ENCODE peak calls at places on chromosomes 12 and 14, in seven cellular contexts. One of them, this sample, is unnamed. For H3K4me1, the result is how much of the 10 kb centered on the place peaks cover.

GRCh38 chr14:35336171-35337073 is 44.2 kb downstream of the PSMA6 start:
- DNase-seq in lung: peak
- DNase-seq in upper lobe of right lung: peak
- DNase-seq in IMR-90: peak
- DNase-seq in naive thymus-derived CD4-positive, alpha-beta T cell: no peak
- DNase-seq in tibial nerve: peak
- DNase-seq in left ventricle myocardium inferior: peak
- DNase-seq in this sample: peak

GRCh38 chr12:108394196-108394595 is 55.1 kb upstream of the CMKLR1 start:
- DNase-seq in lung: no peak
- DNase-seq in upper lobe of right lung: no peak
- DNase-seq in IMR-90: no peak
- DNase-seq in naive thymus-derived CD4-positive, alpha-beta T cell: no peak
- DNase-seq in tibial nerve: no peak
- DNase-seq in left ventricle myocardium inferior: peak
- DNase-seq in this sample: peak

GRCh38 chr14:89445252-89445973 is 28.4 kb upstream of the FOXN3 start:
- DNase-seq in lung: no peak
- DNase-seq in upper lobe of right lung: no peak
- DNase-seq in IMR-90: peak
- DNase-seq in naive thymus-derived CD4-positive, alpha-beta T cell: no peak
- DNase-seq in tibial nerve: no peak
- DNase-seq in left ventricle myocardium inferior: no peak
- DNase-seq in this sample: no peak

GRCh38 chr12:114293073-114293472 is 112.9 kb downstream of the TBX5 start:
- DNase-seq in lung: no peak
- DNase-seq in upper lobe of right lung: no peak
- DNase-seq in IMR-90: no peak
- DNase-seq in naive thymus-derived CD4-positive, alpha-beta T cell: no peak
- DNase-seq in tibial nerve: no peak
- DNase-seq in left ventricle myocardium inferior: no peak
- DNase-seq in this sample: no peak

GRCh38 chr12:47547077-47547476 is 158.8 kb downstream of the RPAP3 start:
- DNase-seq in lung: no peak
- DNase-seq in upper lobe of right lung: no peak
- DNase-seq in IMR-90: peak
- DNase-seq in naive thymus-derived CD4-positive, alpha-beta T cell: no peak
- DNase-seq in tibial nerve: no peak
- DNase-seq in left ventricle myocardium inferior: no peak
- DNase-seq in this sample: no peak

GRCh38 chr14:68306934-68307758 is 485.7 kb downstream of the ZFP36L1 start:
- DNase-seq in lung: no peak
- DNase-seq in upper lobe of right lung: no peak
- DNase-seq in IMR-90: peak
- DNase-seq in naive thymus-derived CD4-positive, alpha-beta T cell: no peak
- DNase-seq in tibial nerve: no peak
- DNase-seq in left ventricle myocardium inferior: no peak
- DNase-seq in this sample: no peak

GRCh38 chr12:33192226-33192625 is 247.4 kb downstream of the SYT10 start:
- DNase-seq in lung: no peak
- DNase-seq in upper lobe of right lung: no peak
- DNase-seq in IMR-90: no peak
- DNase-seq in naive thymus-derived CD4-positive, alpha-beta T cell: no peak
- DNase-seq in tibial nerve: no peak
- DNase-seq in left ventricle myocardium inferior: no peak
- DNase-seq in this sample: no peak

GRCh38 chr12:47079894-47080724 is at the start of gene AMIGO2:
- DNase-seq in lung: peak
- DNase-seq in upper lobe of right lung: peak
- DNase-seq in IMR-90: peak
- DNase-seq in naive thymus-derived CD4-positive, alpha-beta T cell: peak
- DNase-seq in tibial nerve: peak
- DNase-seq in left ventricle myocardium inferior: peak
- DNase-seq in this sample: peak

GRCh38 chr14:104096751-104097700 is 11.5 kb downstream of the ASPG start:
- DNase-seq in lung: no peak
- DNase-seq in upper lobe of right lung: peak
- DNase-seq in IMR-90: no peak
- DNase-seq in naive thymus-derived CD4-positive, alpha-beta T cell: no peak
- DNase-seq in tibial nerve: no peak
- DNase-seq in left ventricle myocardium inferior: no peak
- DNase-seq in this sample: peak

GRCh38 chr14:42368234-42368633 is 761.6 kb downstream of the LRFN5 start:
- DNase-seq in lung: no peak
- DNase-seq in upper lobe of right lung: no peak
- DNase-seq in IMR-90: no peak
- DNase-seq in naive thymus-derived CD4-positive, alpha-beta T cell: no peak
- DNase-seq in tibial nerve: no peak
- DNase-seq in left ventricle myocardium inferior: no peak
- DNase-seq in this sample: no peak

GRCh38 chr14:30754778-30755177 is 119.6 kb upstream of the COCH start:
- DNase-seq in lung: no peak
- DNase-seq in upper lobe of right lung: no peak
- DNase-seq in IMR-90: no peak
- DNase-seq in naive thymus-derived CD4-positive, alpha-beta T cell: no peak
- DNase-seq in tibial nerve: no peak
- DNase-seq in left ventricle myocardium inferior: no peak
- DNase-seq in this sample: no peak

GRCh38 chr14:105119410-105120025 is 49.1 kb downstream of the JAG2 start:
- DNase-seq in lung: no peak
- DNase-seq in upper lobe of right lung: no peak
- DNase-seq in IMR-90: no peak
- DNase-seq in naive thymus-derived CD4-positive, alpha-beta T cell: no peak
- DNase-seq in tibial nerve: no peak
- DNase-seq in left ventricle myocardium inferior: no peak
- DNase-seq in this sample: no peak

GRCh38 chr14:54481695-54482094 is 7.1 kb downstream of the GMFB start:
- DNase-seq in lung: no peak
- DNase-seq in upper lobe of right lung: no peak
- DNase-seq in IMR-90: peak
- DNase-seq in naive thymus-derived CD4-positive, alpha-beta T cell: no peak
- DNase-seq in tibial nerve: no peak
- DNase-seq in left ventricle myocardium inferior: no peak
- DNase-seq in this sample: no peak

GRCh38 chr12:48965447-48965846 is 6.1 kb downstream of the WNT10B start:
- DNase-seq in lung: no peak
- DNase-seq in upper lobe of right lung: no peak
- DNase-seq in IMR-90: peak
- DNase-seq in naive thymus-derived CD4-positive, alpha-beta T cell: no peak
- DNase-seq in tibial nerve: no peak
- DNase-seq in left ventricle myocardium inferior: no peak
- DNase-seq in this sample: no peak

GRCh38 chr12:32542550-32543229 is 136.4 kb upstream of the DNM1L start:
- DNase-seq in lung: no peak
- DNase-seq in upper lobe of right lung: no peak
- DNase-seq in IMR-90: no peak
- DNase-seq in naive thymus-derived CD4-positive, alpha-beta T cell: no peak
- DNase-seq in tibial nerve: no peak
- DNase-seq in left ventricle myocardium inferior: no peak
- DNase-seq in this sample: no peak

GRCh38 chr12:76586764-76587395 is 27.3 kb upstream of the OSBPL8 start:
- DNase-seq in lung: no peak
- DNase-seq in upper lobe of right lung: no peak
- DNase-seq in IMR-90: peak
- DNase-seq in naive thymus-derived CD4-positive, alpha-beta T cell: peak
- DNase-seq in tibial nerve: peak
- DNase-seq in left ventricle myocardium inferior: no peak
- DNase-seq in this sample: no peak

GRCh38 chr12:7001921-7002591 is 16.2 kb downstream of the LPCAT3 start:
- DNase-seq in lung: no peak
- DNase-seq in upper lobe of right lung: no peak
- DNase-seq in IMR-90: no peak
- DNase-seq in naive thymus-derived CD4-positive, alpha-beta T cell: no peak
- DNase-seq in tibial nerve: no peak
- DNase-seq in left ventricle myocardium inferior: no peak
- DNase-seq in this sample: no peak

GRCh38 chr12:6229823-6230222 is 29.6 kb downstream of the CD9 start:
- DNase-seq in lung: no peak
- DNase-seq in upper lobe of right lung: no peak
- DNase-seq in IMR-90: peak
- DNase-seq in naive thymus-derived CD4-positive, alpha-beta T cell: no peak
- DNase-seq in tibial nerve: peak
- DNase-seq in left ventricle myocardium inferior: peak
- DNase-seq in this sample: peak

GRCh38 chr12:5258498-5258897 is 173.4 kb upstream of the NTF3 start:
- DNase-seq in lung: no peak
- DNase-seq in upper lobe of right lung: no peak
- DNase-seq in IMR-90: peak
- DNase-seq in naive thymus-derived CD4-positive, alpha-beta T cell: no peak
- DNase-seq in tibial nerve: peak
- DNase-seq in left ventricle myocardium inferior: no peak
- DNase-seq in this sample: peak

GRCh38 chr14:71933026-71933587 is 878 bp downstream of the RGS6 start:
- DNase-seq in lung: no peak
- DNase-seq in upper lobe of right lung: no peak
- DNase-seq in IMR-90: no peak
- DNase-seq in naive thymus-derived CD4-positive, alpha-beta T cell: no peak
- DNase-seq in tibial nerve: peak
- DNase-seq in left ventricle myocardium inferior: no peak
- DNase-seq in this sample: no peak

GRCh38 chr12:1616233-1617066 is 12.6 kb upstream of the WNT5B start:
- DNase-seq in lung: no peak
- DNase-seq in upper lobe of right lung: no peak
- DNase-seq in IMR-90: no peak
- DNase-seq in naive thymus-derived CD4-positive, alpha-beta T cell: no peak
- DNase-seq in tibial nerve: no peak
- DNase-seq in left ventricle myocardium inferior: no peak
- DNase-seq in this sample: no peak
- H3K4me1 ChIP-seq in lung: under half
- H3K4me1 ChIP-seq in upper lobe of right lung: under half
- H3K4me1 ChIP-seq in IMR-90: under half
- H3K4me1 ChIP-seq in naive thymus-derived CD4-positive, alpha-beta T cell: under half
- H3K4me1 ChIP-seq in tibial nerve: under half
- H3K4me1 ChIP-seq in left ventricle myocardium inferior: under half
- H3K4me1 ChIP-seq in this sample: under half

GRCh38 chr14:20989787-20990600 is at the start of gene METTL17:
- DNase-seq in lung: peak
- DNase-seq in upper lobe of right lung: peak
- DNase-seq in IMR-90: peak
- DNase-seq in naive thymus-derived CD4-positive, alpha-beta T cell: peak
- DNase-seq in tibial nerve: peak
- DNase-seq in left ventricle myocardium inferior: peak
- DNase-seq in this sample: peak

GRCh38 chr14:20988717-20989116 is 1.1 kb upstream of the METTL17 start:
- DNase-seq in lung: no peak
- DNase-seq in upper lobe of right lung: no peak
- DNase-seq in IMR-90: no peak
- DNase-seq in naive thymus-derived CD4-positive, alpha-beta T cell: no peak
- DNase-seq in tibial nerve: no peak
- DNase-seq in left ventricle myocardium inferior: no peak
- DNase-seq in this sample: no peak

GRCh38 chr14:20989464-20989786 is 355 bp upstream of the METTL17 start:
- DNase-seq in lung: no peak
- DNase-seq in upper lobe of right lung: no peak
- DNase-seq in IMR-90: no peak
- DNase-seq in naive thymus-derived CD4-positive, alpha-beta T cell: no peak
- DNase-seq in tibial nerve: no peak
- DNase-seq in left ventricle myocardium inferior: no peak
- DNase-seq in this sample: no peak

GRCh38 chr14:20986811-20987210 is 3.0 kb upstream of the METTL17 start:
- DNase-seq in lung: no peak
- DNase-seq in upper lobe of right lung: no peak
- DNase-seq in IMR-90: peak
- DNase-seq in naive thymus-derived CD4-positive, alpha-beta T cell: no peak
- DNase-seq in tibial nerve: peak
- DNase-seq in left ventricle myocardium inferior: no peak
- DNase-seq in this sample: no peak
- H3K4me3 ChIP-seq in lung: no peak
- H3K4me3 ChIP-seq in upper lobe of right lung: no peak
- H3K4me3 ChIP-seq in IMR-90: no peak
- H3K4me3 ChIP-seq in naive thymus-derived CD4-positive, alpha-beta T cell: no peak
- H3K4me3 ChIP-seq in tibial nerve: no peak
- H3K4me3 ChIP-seq in left ventricle myocardium inferior: no peak
- H3K4me3 ChIP-seq in this sample: no peak

GRCh38 chr12:120359159-120359527 is 9.8 kb downstream of the MSI1 start:
- DNase-seq in lung: no peak
- DNase-seq in upper lobe of right lung: no peak
- DNase-seq in IMR-90: no peak
- DNase-seq in naive thymus-derived CD4-positive, alpha-beta T cell: no peak
- DNase-seq in tibial nerve: no peak
- DNase-seq in left ventricle myocardium inferior: no peak
- DNase-seq in this sample: no peak

GRCh38 chr12:120358412-120359158 is 10.4 kb downstream of the MSI1 start:
- DNase-seq in lung: no peak
- DNase-seq in upper lobe of right lung: no peak
- DNase-seq in IMR-90: no peak
- DNase-seq in naive thymus-derived CD4-positive, alpha-beta T cell: no peak
- DNase-seq in tibial nerve: no peak
- DNase-seq in left ventricle myocardium inferior: no peak
- DNase-seq in this sample: no peak

GRCh38 chr12:120356567-120357030 is 12.4 kb downstream of the MSI1 start:
- DNase-seq in lung: peak
- DNase-seq in upper lobe of right lung: peak
- DNase-seq in IMR-90: peak
- DNase-seq in naive thymus-derived CD4-positive, alpha-beta T cell: peak
- DNase-seq in tibial nerve: peak
- DNase-seq in left ventricle myocardium inferior: peak
- DNase-seq in this sample: peak

GRCh38 chr12:120353556-120354317 is 15.2 kb downstream of the MSI1 start:
- DNase-seq in lung: no peak
- DNase-seq in upper lobe of right lung: no peak
- DNase-seq in IMR-90: no peak
- DNase-seq in naive thymus-derived CD4-positive, alpha-beta T cell: no peak
- DNase-seq in tibial nerve: no peak
- DNase-seq in left ventricle myocardium inferior: no peak
- DNase-seq in this sample: no peak

GRCh38 chr12:120357104-120357503 is 11.9 kb downstream of the MSI1 start:
- DNase-seq in lung: no peak
- DNase-seq in upper lobe of right lung: peak
- DNase-seq in IMR-90: no peak
- DNase-seq in naive thymus-derived CD4-positive, alpha-beta T cell: no peak
- DNase-seq in tibial nerve: no peak
- DNase-seq in left ventricle myocardium inferior: no peak
- DNase-seq in this sample: no peak
- H3K27ac ChIP-seq in lung: no peak
- H3K27ac ChIP-seq in upper lobe of right lung: no peak
- H3K27ac ChIP-seq in IMR-90: no peak
- H3K27ac ChIP-seq in naive thymus-derived CD4-positive, alpha-beta T cell: no peak
- H3K27ac ChIP-seq in tibial nerve: no peak
- H3K27ac ChIP-seq in left ventricle myocardium inferior: no peak
- H3K27ac ChIP-seq in this sample: no peak

DNA sequence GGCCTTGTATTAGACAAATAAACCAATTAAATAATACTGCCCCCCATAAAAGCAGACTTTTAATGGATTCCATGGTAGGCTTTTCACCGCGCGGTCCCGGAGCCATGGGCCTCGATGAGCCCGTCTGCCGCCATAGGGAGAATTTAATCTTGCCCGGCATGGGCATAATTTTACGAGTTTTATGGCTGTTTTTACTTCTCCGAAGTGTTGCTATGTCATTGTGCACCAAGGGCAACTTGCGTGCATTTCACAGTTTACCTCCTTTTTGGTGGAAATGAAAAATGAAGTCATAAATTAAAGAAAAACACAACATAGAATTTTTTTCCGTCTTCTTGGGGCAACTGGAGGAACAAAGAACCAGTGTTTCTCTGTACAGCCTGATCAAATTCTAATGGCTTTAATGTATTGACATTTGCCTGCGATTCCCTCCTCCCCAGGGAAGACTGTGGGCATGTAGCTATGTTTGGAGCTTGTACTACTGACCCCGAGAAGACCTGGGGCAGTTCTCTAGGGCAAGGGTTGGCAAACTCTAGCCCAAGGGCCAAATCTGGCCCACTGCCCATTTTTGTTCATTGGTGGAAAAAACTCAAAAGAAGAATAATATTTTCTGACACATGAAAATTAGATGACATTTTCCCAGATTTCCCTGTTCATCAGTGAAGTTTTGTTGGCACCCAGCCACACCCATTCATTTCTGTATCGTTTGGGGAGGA is 142.7 kb downstream of the CHST11 start:
- DNase-seq in lung: no peak
- DNase-seq in upper lobe of right lung: no peak
- DNase-seq in IMR-90: no peak
- DNase-seq in naive thymus-derived CD4-positive, alpha-beta T cell: no peak
- DNase-seq in tibial nerve: no peak
- DNase-seq in left ventricle myocardium inferior: no peak
- DNase-seq in this sample: no peak
- H3K4me1 ChIP-seq in lung: under half
- H3K4me1 ChIP-seq in upper lobe of right lung: under half
- H3K4me1 ChIP-seq in IMR-90: under half
- H3K4me1 ChIP-seq in naive thymus-derived CD4-positive, alpha-beta T cell: under half
- H3K4me1 ChIP-seq in tibial nerve: under half
- H3K4me1 ChIP-seq in left ventricle myocardium inferior: half or more
- H3K4me1 ChIP-seq in this sample: under half